ENCODE peak calls at places on chromosomes 11 and 22, in ten cellular contexts. N is T-helper 17 cell; E is right cardiac atrium; P is HCT116; I is PC-3; O is left lung; S is activated naive CD4-positive, alpha-beta T cell treated with anti-CD3 and anti-CD28 coated beads, Interleukin-2, amount 50 U/mL, for 72 hours; C is stimulated activated memory B cell treated with anti-CD40 and anti-IgM and Interleukin-4, amounts not matched to agents 10 μg/mL and 1 μg/mL and 100 μg/mL, for 72 hours; V is stimulated activated naive CD8-positive, alpha-beta T cell treated with anti-CD3 and anti-CD28 coated beads, Interleukin-15, Interleukin-2, amounts not matched to agents 100 U/mL and 50 U/mL, for 24 hours; A is CD8-positive, alpha-beta T cell. D is an unnamed sample.

GRCh38 chr22:25714739-25715138 is 27.2 kb upstream of the MYO18B start:
- ATAC-seq in N (no peak), E (no peak), P (no peak), I (no peak), O (no peak), S (no peak), C (no peak), V (no peak), A (no peak), D (no peak)

GRCh38 chr11:133895551-133895950 is 50.2 kb upstream of the SPATA19 start:
- ATAC-seq in N (no peak), E (no peak), P (no peak), I (no peak), O (no peak), S (no peak), C (peak), V (no peak), A (no peak), D (no peak)

GRCh38 chr22:27397948-27398330 is 403.6 kb downstream of the MN1 start:
- ATAC-seq in N (no peak), E (peak), P (no peak), I (no peak), O (peak), S (no peak), C (no peak), V (no peak), A (no peak), D (no peak)

GRCh38 chr22:49906799-49907290 is 11.4 kb downstream of the ALG12 start:
- ATAC-seq in N (no peak), E (peak), P (no peak), I (no peak), O (no peak), S (no peak), C (no peak), V (no peak), A (no peak), D (no peak)

GRCh38 chr11:406796-407650 is 7.8 kb downstream of the SIGIRR start:
- ATAC-seq in N (peak), E (peak), P (peak), I (peak), O (peak), S (peak), C (peak), V (peak), A (peak), D (peak)

GRCh38 chr11:59753650-59754493 is 1.3 kb upstream of the STX3 start:
- ATAC-seq in N (peak), E (peak), P (peak), I (peak), O (peak), S (peak), C (peak), V (peak), A (peak), D (peak)

GRCh38 chr22:40058265-40058664 is 63.5 kb downstream of the FAM83F start:
- ATAC-seq in N (no peak), E (peak), P (no peak), I (no peak), O (no peak), S (peak), C (no peak), V (peak), A (no peak), D (no peak)

GRCh38 chr22:36419912-36420882 is 32.4 kb upstream of the MYH9 start:
- ATAC-seq in N (no peak), E (peak), P (no peak), I (no peak), O (peak), S (no peak), C (no peak), V (no peak), A (no peak), D (no peak)

GRCh38 chr22:43078522-43078921 is 10.7 kb downstream of the TTLL1 start:
- ATAC-seq in N (no peak), E (no peak), P (peak), I (no peak), O (no peak), S (no peak), C (no peak), V (no peak), A (no peak), D (no peak)

GRCh38 chr22:37077802-37078448 is 26.4 kb downstream of the KCTD17 start:
- ATAC-seq in N (peak), E (peak), P (peak), I (peak), O (peak), S (peak), C (peak), V (peak), A (peak), D (peak)

GRCh38 chr11:115017529-115017928 is 339.2 kb downstream of the NXPE2 start:
- ATAC-seq in N (no peak), E (no peak), P (no peak), I (no peak), O (no peak), S (no peak), C (no peak), V (no peak), A (no peak), D (no peak)

GRCh38 chr11:44694443-44694842 is 32.3 kb upstream of the TSPAN18 start:
- ATAC-seq in N (peak), E (no peak), P (no peak), I (no peak), O (no peak), S (no peak), C (peak), V (no peak), A (no peak), D (no peak)

GRCh38 chr22:17930455-17931313 is 93.7 kb downstream of the MICAL3 start:
- ATAC-seq in N (no peak), E (peak), P (no peak), I (no peak), O (no peak), S (no peak), C (no peak), V (no peak), A (no peak), D (no peak)

GRCh38 chr11:69396948-69397307 is 84.5 kb upstream of the LINC01488 start:
- ATAC-seq in N (no peak), E (no peak), P (no peak), I (no peak), O (no peak), S (no peak), C (no peak), V (no peak), A (no peak), D (no peak)

GRCh38 chr11:120178441-120179070 is 32.3 kb upstream of the OAF start:
- ATAC-seq in N (no peak), E (peak), P (no peak), I (no peak), O (no peak), S (no peak), C (no peak), V (no peak), A (no peak), D (no peak)

GRCh38 chr11:34638897-34639296 is 18.0 kb downstream of the EHF start:
- ATAC-seq in N (no peak), E (no peak), P (no peak), I (no peak), O (no peak), S (no peak), C (no peak), V (no peak), A (no peak), D (no peak)

GRCh38 chr22:16915711-16916110 is 90.5 kb upstream of the XKR3 start:
- ATAC-seq in N (no peak), E (no peak), P (no peak), I (no peak), O (no peak), S (peak), C (no peak), V (peak), A (no peak), D (peak)

GRCh38 chr22:37023743-37024338 is 4.3 kb downstream of the MPST start:
- ATAC-seq in N (no peak), E (no peak), P (no peak), I (no peak), O (no peak), S (no peak), C (no peak), V (no peak), A (no peak), D (no peak)

GRCh38 chr22:46619830-46620501 is at the start of gene GRAMD4:
- ATAC-seq in N (no peak), E (peak), P (no peak), I (no peak), O (peak), S (no peak), C (no peak), V (no peak), A (no peak), D (no peak)

GRCh38 chr11:61627831-61628753 is 47.2 kb upstream of the SYT7 start:
- ATAC-seq in N (no peak), E (peak), P (peak), I (peak), O (peak), S (peak), C (no peak), V (peak), A (no peak), D (no peak)

GRCh38 chr11:1748467-1749019 is 1.9 kb downstream of the IFITM10 start:
- ATAC-seq in N (no peak), E (no peak), P (no peak), I (no peak), O (no peak), S (no peak), C (no peak), V (no peak), A (peak), D (no peak)

GRCh38 chr11:125951731-125952130 is 5.9 kb downstream of the VSIG10L2 start:
- ATAC-seq in N (no peak), E (peak), P (no peak), I (no peak), O (no peak), S (no peak), C (no peak), V (no peak), A (no peak), D (no peak)

GRCh38 chr22:43101306-43101705 is 9.2 kb upstream of the BIK start:
- ATAC-seq in N (no peak), E (peak), P (no peak), I (no peak), O (no peak), S (no peak), C (no peak), V (no peak), A (no peak), D (no peak)

GRCh38 chr11:123303924-123304323 is 108.9 kb upstream of the CLMP start:
- ATAC-seq in N (peak), E (no peak), P (peak), I (no peak), O (no peak), S (no peak), C (no peak), V (no peak), A (no peak), D (no peak)

GRCh38 chr11:93700830-93701229 is 39.3 kb downstream of the CEP295 start:
- ATAC-seq in N (no peak), E (no peak), P (no peak), I (no peak), O (no peak), S (no peak), C (no peak), V (no peak), A (no peak), D (no peak)

GRCh38 chr11:59295435-59295834 is 63.3 kb upstream of the OR5AN1 start:
- ATAC-seq in N (no peak), E (no peak), P (no peak), I (no peak), O (no peak), S (no peak), C (no peak), V (no peak), A (no peak), D (no peak)

GRCh38 chr11:96307748-96308133 is 35.3 kb downstream of the MAML2 start:
- ATAC-seq in N (peak), E (peak), P (peak), I (peak), O (peak), S (peak), C (no peak), V (no peak), A (no peak), D (no peak)

GRCh38 chr11:3174387-3174786 is 9.3 kb upstream of the OSBPL5 start:
- ATAC-seq in N (no peak), E (no peak), P (no peak), I (no peak), O (no peak), S (no peak), C (no peak), V (no peak), A (no peak), D (no peak)

GRCh38 chr11:46159694-46160093 is 38.4 kb upstream of the PHF21A start:
- ATAC-seq in N (no peak), E (no peak), P (no peak), I (peak), O (peak), S (no peak), C (no peak), V (no peak), A (no peak), D (no peak)

GRCh38 chr11:112613051-112613972 is 347.9 kb upstream of the NCAM1 start:
- ATAC-seq in N (no peak), E (peak), P (peak), I (no peak), O (peak), S (no peak), C (no peak), V (no peak), A (no peak), D (no peak)

GRCh38 chr22:31103111-31103510 is 4.3 kb downstream of the SELENOM start:
- ATAC-seq in N (no peak), E (no peak), P (no peak), I (no peak), O (no peak), S (no peak), C (no peak), V (no peak), A (no peak), D (no peak)

GRCh38 chr11:72738199-72739141 is 13.7 kb downstream of the ARAP1 start:
- ATAC-seq in N (peak), E (peak), P (peak), I (peak), O (peak), S (no peak), C (peak), V (no peak), A (no peak), D (no peak)

GRCh38 chr11:114257621-114258558 is 38.3 kb upstream of the NNMT start:
- ATAC-seq in N (no peak), E (peak), P (no peak), I (no peak), O (peak), S (no peak), C (no peak), V (no peak), A (no peak), D (no peak)

GRCh38 chr11:99901175-99901574 is 785.9 kb upstream of the ARHGAP42 start:
- ATAC-seq in N (no peak), E (no peak), P (no peak), I (no peak), O (no peak), S (no peak), C (no peak), V (no peak), A (no peak), D (no peak)

GRCh38 chr22:31753005-31753633 is 700 bp upstream of the DEPDC5 start:
- ATAC-seq in N (no peak), E (peak), P (peak), I (no peak), O (peak), S (no peak), C (peak), V (no peak), A (no peak), D (no peak)

GRCh38 chr22:45887202-45888131 is 89.5 kb downstream of the WNT7B start:
- ATAC-seq in N (no peak), E (no peak), P (peak), I (peak), O (peak), S (no peak), C (no peak), V (no peak), A (no peak), D (no peak)

GRCh38 chr11:96015911-96016565 is 92.1 kb upstream of the MTMR2 start:
- ATAC-seq in N (peak), E (no peak), P (no peak), I (no peak), O (no peak), S (peak), C (no peak), V (peak), A (peak), D (peak)

GRCh38 chr11:2537896-2538855 is 93.4 kb downstream of the KCNQ1 start:
- ATAC-seq in N (no peak), E (no peak), P (no peak), I (no peak), O (no peak), S (no peak), C (no peak), V (no peak), A (no peak), D (no peak)

D was measured in activated CD4-positive, CD25-positive, alpha-beta regulatory T cell treated with anti-CD3 and anti-CD28 coated beads, Interleukin-2, amount 50 U/mL, for 24 hours.